ENCODE peak calls at places on chromosomes 5 and 9, in seven cellular contexts. C is psoas muscle, T is lower lobe of right lung, B is left lung, W is heart left ventricle, F is heart right ventricle, J is K562. Z is an unnamed sample. For H3K36me3, the result is how much of the 10 kb centered on the place peaks cover.

GRCh38 chr9:115980502-115980901 is 173.1 kb upstream of the PAPPA start:
- ATAC-seq in C (no peak), T (peak), B (peak), W (no peak), F (no peak), J (no peak), Z (no peak)

GRCh38 chr9:89353989-89354388 is 35.7 kb downstream of the SECISBP2 start:
- ATAC-seq in C (no peak), T (no peak), B (no peak), W (no peak), F (no peak), J (no peak), Z (no peak)

GRCh38 chr9:20564650-20565049 is 57.6 kb downstream of the MLLT3 start:
- ATAC-seq in C (no peak), T (no peak), B (no peak), W (no peak), F (no peak), J (no peak), Z (no peak)

GRCh38 chr5:92887254-92887653 is 693.8 kb downstream of the NR2F1-AS1 start:
- ATAC-seq in C (no peak), T (no peak), B (no peak), W (no peak), F (no peak), J (no peak), Z (no peak)

GRCh38 chr9:13459071-13459470 is 179.6 kb upstream of the MPDZ start:
- ATAC-seq in C (no peak), T (no peak), B (no peak), W (no peak), F (no peak), J (no peak), Z (no peak)

GRCh38 chr5:122415481-122416120 is 103.6 kb downstream of the SNCAIP start:
- ATAC-seq in C (no peak), T (peak), B (peak), W (peak), F (peak), J (peak), Z (peak)

GRCh38 chr5:148684528-148684927 is 30.2 kb upstream of the HTR4 start:
- ATAC-seq in C (no peak), T (no peak), B (no peak), W (no peak), F (no peak), J (no peak), Z (no peak)

GRCh38 chr5:148457183-148457620 is 73.4 kb downstream of the FBXO38 start:
- ATAC-seq in C (no peak), T (peak), B (peak), W (no peak), F (no peak), J (peak), Z (no peak)

GRCh38 chr5:112202694-112203093 is 216.4 kb downstream of the EPB41L4A start:
- ATAC-seq in C (no peak), T (no peak), B (no peak), W (no peak), F (no peak), J (no peak), Z (no peak)

GRCh38 chr9:131834721-131835120 is 94.8 kb upstream of the RAPGEF1 start:
- ATAC-seq in C (no peak), T (no peak), B (no peak), W (no peak), F (no peak), J (no peak), Z (no peak)

GRCh38 chr5:114266374-114266773 is 95.5 kb upstream of the KCNN2 start:
- ATAC-seq in C (no peak), T (no peak), B (no peak), W (no peak), F (no peak), J (no peak), Z (no peak)

GRCh38 chr5:165258188-165258855 is 1752.9 kb downstream of the MAT2B start:
- ATAC-seq in C (no peak), T (no peak), B (no peak), W (no peak), F (no peak), J (no peak), Z (no peak)

GRCh38 chr5:6849569-6849968 is 136.3 kb downstream of the TENT4A start:
- ATAC-seq in C (no peak), T (no peak), B (no peak), W (no peak), F (no peak), J (no peak), Z (no peak)

GRCh38 chr5:59562756-59563389 is 330.7 kb downstream of the PDE4D start:
- ATAC-seq in C (peak), T (peak), B (peak), W (no peak), F (no peak), J (no peak), Z (no peak)

GRCh38 chr9:126615251-126615790 is 1.6 kb downstream of the LMX1B start:
- ATAC-seq in C (no peak), T (no peak), B (no peak), W (peak), F (no peak), J (no peak), Z (no peak)

GRCh38 chr9:34087370-34087769 is 38.7 kb upstream of the UBAP2 start:
- ATAC-seq in C (no peak), T (no peak), B (no peak), W (no peak), F (no peak), J (no peak), Z (no peak)

GRCh38 chr5:122485226-122485625 is 173.2 kb downstream of the SNCAIP start:
- ATAC-seq in C (no peak), T (no peak), B (no peak), W (no peak), F (no peak), J (no peak), Z (no peak)

GRCh38 chr5:58459276-58459859 is 518 bp downstream of the PLK2 start:
- ATAC-seq in C (peak), T (peak), B (peak), W (peak), F (peak), J (no peak), Z (no peak)

GRCh38 chr5:97026721-97027120 is 90.8 kb downstream of the LNPEP start:
- ATAC-seq in C (no peak), T (no peak), B (no peak), W (no peak), F (no peak), J (no peak), Z (no peak)

GRCh38 chr5:39164529-39165402 is 54.6 kb downstream of the FYB1 start:
- ATAC-seq in C (peak), T (no peak), B (no peak), W (no peak), F (no peak), J (peak), Z (no peak)

GRCh38 chr5:142674438-142675210 is 11.3 kb downstream of the FGF1 start:
- ATAC-seq in C (peak), T (no peak), B (peak), W (peak), F (peak), J (no peak), Z (peak)

GRCh38 chr9:95809686-95810085 is 65.8 kb upstream of the ERCC6L2 start:
- ATAC-seq in C (no peak), T (no peak), B (no peak), W (no peak), F (no peak), J (no peak), Z (no peak)

GRCh38 chr5:150461231-150461630 is 11.7 kb upstream of the RPS14 start:
- ATAC-seq in C (peak), T (no peak), B (no peak), W (no peak), F (no peak), J (peak), Z (no peak)

GRCh38 chr5:6251579-6252102 is 126.7 kb downstream of the MED10 start:
- ATAC-seq in C (no peak), T (no peak), B (no peak), W (no peak), F (no peak), J (no peak), Z (no peak)

GRCh38 chr5:142046191-142046590 is 33.4 kb upstream of the GNPDA1 start:
- ATAC-seq in C (no peak), T (no peak), B (peak), W (peak), F (no peak), J (peak), Z (peak)

GRCh38 chr5:35159370-35159742 is 70.9 kb downstream of the PRLR start:
- ATAC-seq in C (no peak), T (peak), B (peak), W (no peak), F (no peak), J (no peak), Z (peak)

GRCh38 chr9:10268500-10269485 is 344.0 kb downstream of the PTPRD start:
- ATAC-seq in C (no peak), T (peak), B (peak), W (peak), F (peak), J (no peak), Z (no peak)

GRCh38 chr5:68334550-68334880 is 119.0 kb downstream of the PIK3R1 start:
- ATAC-seq in C (no peak), T (no peak), B (peak), W (no peak), F (no peak), J (no peak), Z (no peak)

GRCh38 chr9:12698293-12698692 is 5.1 kb downstream of the TYRP1 start:
- ATAC-seq in C (no peak), T (no peak), B (peak), W (no peak), F (no peak), J (no peak), Z (peak)

GRCh38 chr9:126545116-126545515 is 68.6 kb upstream of the LMX1B start:
- ATAC-seq in C (no peak), T (no peak), B (no peak), W (no peak), F (no peak), J (no peak), Z (no peak)

GRCh38 chr5:32283061-32283460 is 29.7 kb downstream of the MTMR12 start:
- ATAC-seq in C (no peak), T (peak), B (no peak), W (no peak), F (no peak), J (no peak), Z (no peak)

GRCh38 chr9:128724744-128725211 is 851 bp upstream of the ZDHHC12 start:
- ATAC-seq in C (no peak), T (peak), B (peak), W (peak), F (peak), J (peak), Z (peak)

GRCh38 chr9:76662476-76663281 is 101.6 kb upstream of the PCA3 start:
- ATAC-seq in C (no peak), T (no peak), B (no peak), W (no peak), F (no peak), J (no peak), Z (no peak)

GRCh38 chr9:129400971-129401622 is 219.8 kb downstream of the C9orf50 start:
- ATAC-seq in C (no peak), T (no peak), B (no peak), W (no peak), F (no peak), J (peak), Z (peak)

GRCh38 chr9:75023846-75024245 is 4.2 kb downstream of the CARNMT1 start:
- ATAC-seq in C (no peak), T (no peak), B (no peak), W (no peak), F (no peak), J (no peak), Z (no peak)

DNA sequence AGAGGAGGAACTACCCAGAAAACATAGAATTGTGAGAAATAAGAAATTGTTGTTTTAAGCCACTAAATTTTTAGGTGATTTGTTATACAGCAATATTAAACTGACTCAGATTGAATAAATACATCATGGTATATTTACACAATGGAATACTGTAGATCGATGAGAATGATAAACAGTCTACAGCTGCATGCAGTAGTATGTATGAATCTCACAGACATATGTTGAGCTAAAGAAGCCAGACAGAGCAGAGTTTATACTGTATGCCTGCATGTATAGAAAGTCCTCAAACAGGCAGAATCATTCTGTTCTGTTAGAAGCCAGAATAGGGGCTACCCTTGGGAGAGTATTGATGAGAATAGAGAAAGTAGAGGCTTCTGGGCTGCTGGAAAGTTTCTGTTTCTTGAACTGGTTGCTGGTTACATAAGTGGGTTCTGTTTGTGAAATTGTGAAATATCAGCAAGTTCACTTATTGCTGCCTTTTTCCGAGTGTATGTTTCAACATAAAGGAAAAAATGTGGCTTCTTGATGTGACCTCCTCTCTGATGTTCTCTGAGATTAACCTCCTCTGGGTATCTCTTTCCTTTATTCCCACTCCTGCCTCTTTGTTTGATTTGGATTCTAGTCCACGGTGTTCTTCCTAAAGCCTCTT is 9.6 kb downstream of the KIAA1958 start:
- ATAC-seq in C (no peak), T (peak), B (peak), W (no peak), F (no peak), J (peak), Z (no peak)
- H3K36me3 ChIP-seq in C (under half), T (under half), B (under half), W (under half), F (under half), J (under half), Z (under half)

GRCh38 chr9:99169086-99169485 is 52.7 kb downstream of the ALG2 start:
- ATAC-seq in C (no peak), T (no peak), B (no peak), W (no peak), F (no peak), J (no peak), Z (no peak)
- H3K36me3 ChIP-seq in C (under half), T (under half), B (under half), W (under half), F (under half), J (under half), Z (under half)

GRCh38 chr5:139285651-139286392 is 7.7 kb upstream of the MATR3 start:
- ATAC-seq in C (no peak), T (no peak), B (no peak), W (no peak), F (no peak), J (peak), Z (no peak)
- H3K36me3 ChIP-seq in C (under half), T (under half), B (under half), W (under half), F (under half), J (under half), Z (under half)

GRCh38 chr9:6641073-6641455 is 4.5 kb downstream of the GLDC start:
- ATAC-seq in C (no peak), T (no peak), B (no peak), W (no peak), F (no peak), J (no peak), Z (no peak)

GRCh38 chr9:6639622-6640021 is 5.9 kb downstream of the GLDC start:
- ATAC-seq in C (no peak), T (no peak), B (no peak), W (no peak), F (no peak), J (no peak), Z (no peak)

GRCh38 chr9:6641561-6641960 is 4.0 kb downstream of the GLDC start:
- ATAC-seq in C (no peak), T (no peak), B (no peak), W (no peak), F (no peak), J (no peak), Z (no peak)

GRCh38 chr9:6641961-6642360 is 3.6 kb downstream of the GLDC start:
- ATAC-seq in C (no peak), T (no peak), B (no peak), W (no peak), F (no peak), J (no peak), Z (no peak)

DNA sequence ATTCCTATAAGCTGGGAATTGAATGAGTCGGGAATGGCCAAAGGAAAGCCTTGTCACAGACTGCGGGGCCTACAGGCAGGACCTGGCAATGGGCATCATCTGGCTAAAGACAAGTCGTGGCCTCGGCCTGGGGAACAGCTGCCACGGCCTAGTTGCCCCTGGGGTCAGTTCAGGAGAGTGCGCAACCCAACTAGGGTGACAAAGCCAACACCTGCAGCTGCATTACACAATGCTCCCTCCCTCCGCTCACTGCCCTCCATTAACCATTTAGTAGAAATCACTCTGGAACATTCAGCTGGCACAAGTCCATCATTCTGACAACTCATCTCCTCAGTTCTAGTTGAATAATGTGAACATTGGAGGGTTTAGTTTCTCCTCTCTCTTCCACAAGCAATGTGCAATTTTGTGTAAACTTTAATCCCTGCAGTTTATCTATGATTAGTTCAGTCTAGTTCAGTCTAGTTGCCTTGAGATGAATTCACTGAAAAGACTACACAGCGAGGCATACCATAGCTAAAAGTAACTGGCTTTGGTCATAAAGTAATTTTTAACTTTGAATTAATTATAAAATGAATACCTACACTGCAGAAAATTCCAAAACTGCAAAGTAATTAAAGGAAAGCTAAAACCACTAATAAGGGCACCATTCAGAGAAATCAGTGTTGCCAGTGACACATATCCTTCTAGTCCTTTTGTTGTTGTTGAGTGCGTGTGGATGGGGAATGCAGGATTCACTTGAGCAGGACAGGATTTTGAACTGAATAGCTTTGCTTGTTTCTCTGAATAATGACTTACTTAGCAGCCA is 5.1 kb downstream of the GLDC start:
- ATAC-seq in C (peak), T (no peak), B (no peak), W (no peak), F (no peak), J (no peak), Z (no peak)
- H3K36me3 ChIP-seq in C (under half), T (under half), B (under half), W (under half), F (under half), J (under half), Z (under half)

GRCh38 chr9:5820425-5820824 is 12.5 kb downstream of the ERMP1 start:
- ATAC-seq in C (no peak), T (no peak), B (no peak), W (no peak), F (no peak), J (no peak), Z (no peak)
- H3K36me3 ChIP-seq in C (under half), T (under half), B (under half), W (half or more), F (half or more), J (half or more), Z (half or more)

Z was measured in gastroesophageal sphincter.